ENCODE peak calls at places on chromosomes 7 and 10, in six cellular contexts. K, U, W, Z, B and V are unnamed samples. For H3K36me3, the result is how much of the 10 kb centered on the place peaks cover.

GRCh38 chr7:36381056-36381455 is 8.6 kb upstream of the ANLN start:
- DNase-seq in B (no peak), U (no peak), K (no peak), W (no peak), Z (no peak), V (no peak)

GRCh38 chr7:66845382-66846095 is 75.5 kb upstream of the TMEM248 start:
- DNase-seq in Z (no peak), U (no peak), W (peak), B (no peak), K (no peak), V (no peak)

GRCh38 chr7:1536768-1537630 is 6.5 kb downstream of the MAFK start:
- DNase-seq in Z (peak), W (peak), U (peak), K (peak), B (peak), V (peak)

GRCh38 chr10:19815478-19816419 is 483 bp upstream of the PLXDC2 start:
- DNase-seq in B (peak), Z (peak), U (peak), K (peak), W (peak), V (peak)

GRCh38 chr7:1856161-1856965 is 186.3 kb downstream of the ELFN1 start:
- DNase-seq in B (peak), Z (no peak), K (no peak), W (no peak), U (no peak), V (no peak)

GRCh38 chr7:27367179-27367929 is 124.8 kb downstream of the EVX1 start:
- DNase-seq in B (no peak), U (no peak), Z (no peak), K (no peak), W (no peak), V (no peak)

GRCh38 chr7:2445898-2446555 is 30.2 kb downstream of the GRIFIN start:
- DNase-seq in B (no peak), U (no peak), W (no peak), K (no peak), Z (no peak), V (no peak)

GRCh38 chr10:110091830-110092229 is 84.0 kb downstream of the ADD3 start:
- DNase-seq in K (no peak), U (no peak), B (no peak), W (no peak), Z (no peak), V (no peak)

GRCh38 chr7:13742126-13742525 is 247.3 kb downstream of the ETV1 start:
- DNase-seq in W (no peak), Z (no peak), K (no peak), B (no peak), U (peak), V (no peak)

GRCh38 chr7:7895004-7895650 is 73.5 kb upstream of the GLCCI1 start:
- DNase-seq in W (no peak), K (no peak), Z (no peak), U (no peak), B (no peak), V (no peak)

GRCh38 chr7:17991866-17992648 is 35.6 kb downstream of the PRPS1L1 start:
- DNase-seq in Z (no peak), W (peak), B (no peak), K (no peak), U (no peak), V (no peak)

GRCh38 chr7:92717601-92717981 is 118.8 kb downstream of the CDK6 start:
- DNase-seq in U (no peak), B (no peak), K (no peak), Z (no peak), W (no peak), V (no peak)

GRCh38 chr7:98930464-98930863 is 52.1 kb downstream of the TRRAP start:
- DNase-seq in U (no peak), B (no peak), W (no peak), K (no peak), Z (no peak), V (no peak)

GRCh38 chr7:97126483-97127171 is 9.1 kb downstream of the SDHAF3 start:
- DNase-seq in B (no peak), K (no peak), U (no peak), W (peak), Z (no peak), V (no peak)

GRCh38 chr7:26950854-26951253 is 86.5 kb upstream of the SKAP2 start:
- DNase-seq in B (no peak), K (no peak), Z (no peak), U (no peak), W (no peak), V (no peak)

GRCh38 chr10:88800152-88801125 is 2.1 kb upstream of the LIPM start:
- DNase-seq in Z (no peak), W (no peak), B (no peak), U (no peak), K (no peak), V (no peak)

GRCh38 chr10:87767253-87767652 is 50.8 kb downstream of the ATAD1 start:
- DNase-seq in Z (no peak), B (no peak), W (no peak), U (no peak), K (no peak), V (no peak)

DNA sequence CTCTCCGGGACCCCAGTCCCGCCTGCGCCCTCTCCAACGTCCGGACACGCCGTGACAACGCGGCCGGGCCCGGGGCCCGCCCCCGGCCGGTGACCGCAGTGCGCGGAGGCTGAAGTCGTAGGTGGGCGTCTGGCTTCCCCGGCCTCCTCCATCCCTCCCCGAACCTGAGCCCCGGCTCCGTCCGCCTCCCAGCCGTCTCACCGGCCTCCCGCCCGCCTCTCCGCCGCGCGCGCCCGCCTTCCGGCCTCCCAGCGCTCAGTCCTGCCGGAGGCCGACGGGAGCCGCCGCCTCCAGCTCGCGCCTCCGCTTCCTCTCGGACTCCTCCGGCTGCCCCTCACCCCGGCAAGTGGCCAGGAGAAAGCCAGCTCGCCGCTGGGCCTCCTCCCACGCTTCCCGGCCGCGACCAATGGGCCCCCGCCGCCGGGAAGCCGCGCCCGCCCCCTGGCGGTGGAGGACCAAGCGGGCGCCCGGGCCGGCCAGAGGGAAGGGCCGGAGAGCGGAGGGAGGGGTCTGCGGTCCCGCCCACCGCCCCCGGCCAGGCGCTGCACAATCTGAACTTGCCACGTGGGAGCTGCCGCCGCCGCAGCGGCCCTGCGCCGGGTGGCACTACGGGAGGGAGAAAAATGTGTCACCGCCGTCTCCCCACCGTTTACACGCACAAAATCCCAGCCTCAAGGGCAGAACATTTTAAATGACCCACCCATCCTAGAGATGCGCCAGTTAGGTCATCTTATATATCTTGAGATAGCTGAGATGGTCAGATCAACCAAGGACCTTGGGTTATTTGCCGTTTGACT is at the start of gene FAM3C:
- DNase-seq in Z (peak), U (peak), W (peak), K (peak), B (peak), V (peak)
- TF ChIP-seq POLR2A in Z (peak), U (peak), W (peak), K (peak), B (peak), V (peak)

DNA sequence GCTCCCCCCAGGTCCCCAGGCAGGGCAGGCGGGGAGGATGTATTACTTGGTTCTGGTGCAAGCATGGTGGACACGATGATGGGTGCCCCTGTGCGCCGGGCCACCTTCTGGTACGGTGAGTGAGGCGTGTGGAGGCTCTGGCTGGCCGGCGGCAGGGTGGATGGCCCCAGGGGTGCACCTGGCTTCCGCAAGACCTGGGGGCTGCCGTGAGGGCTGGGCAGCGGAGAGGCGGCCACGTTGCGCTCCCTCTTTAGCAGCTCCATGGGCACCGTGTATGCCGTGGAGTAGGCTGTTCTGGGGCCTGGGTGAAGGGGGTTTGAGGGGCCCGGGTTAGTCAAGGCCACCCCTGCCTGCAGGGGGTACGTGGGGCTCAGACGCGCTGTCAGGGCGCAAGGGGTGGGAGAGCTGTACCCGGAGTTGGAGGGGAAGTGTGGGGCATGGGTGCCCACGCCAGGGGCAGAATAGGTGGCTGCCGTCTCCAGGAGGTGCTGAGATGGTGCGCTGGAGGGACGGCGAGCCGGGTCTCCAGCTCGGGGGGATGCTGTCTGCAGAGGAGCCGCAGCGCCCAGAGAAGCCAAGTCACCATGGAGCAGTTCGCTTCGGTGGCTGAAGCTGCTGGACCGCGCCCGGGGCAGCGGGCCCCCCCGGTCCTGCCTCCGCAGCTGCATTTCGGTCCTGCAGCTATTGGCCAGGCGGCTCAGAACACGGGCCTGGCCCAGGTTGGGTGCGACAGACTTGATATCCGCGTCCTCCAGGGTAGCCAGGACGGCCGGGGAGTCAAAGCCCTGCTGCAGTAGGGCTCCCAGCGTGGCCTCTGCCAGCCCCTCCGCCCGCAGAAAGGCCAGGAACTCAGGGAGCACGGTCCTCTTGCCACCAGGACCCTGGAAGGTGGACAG is 84.4 kb downstream of the ZRANB1 start:
- DNase-seq in K (no peak), U (no peak), B (no peak), Z (no peak), W (no peak), V (no peak)
- H3K36me3 ChIP-seq in K (under half), U (under half), B (under half), Z (under half), W (under half), V (under half)

GRCh38 chr10:129844191-129844590 is 119.9 kb downstream of the EBF3 start:
- DNase-seq in W (no peak), U (no peak), K (no peak), Z (no peak), B (no peak), V (no peak)
- TF ChIP-seq CTCF in W (no peak), U (no peak), K (no peak), Z (no peak), B (no peak), V (no peak)

DNA sequence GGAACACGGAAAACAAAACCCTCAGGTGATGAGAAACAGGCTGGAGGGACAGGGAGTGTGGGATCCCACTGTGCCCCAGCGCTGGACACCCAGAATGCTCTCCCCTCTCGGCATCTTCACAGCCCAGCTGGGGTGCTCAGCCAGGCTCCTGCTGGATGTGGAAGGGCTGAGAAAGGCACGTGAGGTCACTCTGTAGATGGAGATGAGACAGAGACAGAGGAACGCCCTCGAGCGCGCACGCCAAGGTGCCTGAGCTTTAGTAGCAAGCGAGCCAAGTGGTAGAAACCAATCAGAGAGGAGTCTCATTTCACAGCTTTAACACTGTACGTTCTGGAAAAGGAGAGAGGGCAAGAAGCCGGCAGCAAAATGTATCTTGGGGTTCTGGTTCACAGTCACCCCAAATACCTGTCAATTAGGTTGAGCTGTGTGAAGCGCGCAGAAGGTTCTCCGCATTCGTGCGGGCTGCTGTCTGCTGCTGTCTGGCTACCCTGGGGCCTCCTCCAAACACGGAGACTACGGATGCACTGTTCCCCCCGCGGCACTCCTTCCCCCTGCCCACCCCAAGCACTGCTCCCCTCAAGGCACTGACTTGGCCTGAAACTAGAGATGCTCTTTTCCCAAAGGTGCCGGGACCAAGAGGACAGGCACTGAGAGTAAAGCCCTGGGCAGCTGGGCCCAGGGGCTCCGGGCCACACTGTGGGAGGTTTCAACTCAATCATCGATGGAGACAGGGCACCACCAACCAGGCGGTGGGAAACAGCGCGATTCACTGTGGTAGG is 91.4 kb downstream of the ZRANB1 start:
- DNase-seq in U (no peak), Z (peak), W (no peak), B (no peak), K (no peak), V (no peak)
- TF ChIP-seq POLR2A in U (no peak), Z (no peak), W (no peak), B (no peak), K (no peak), V (no peak)

DNA sequence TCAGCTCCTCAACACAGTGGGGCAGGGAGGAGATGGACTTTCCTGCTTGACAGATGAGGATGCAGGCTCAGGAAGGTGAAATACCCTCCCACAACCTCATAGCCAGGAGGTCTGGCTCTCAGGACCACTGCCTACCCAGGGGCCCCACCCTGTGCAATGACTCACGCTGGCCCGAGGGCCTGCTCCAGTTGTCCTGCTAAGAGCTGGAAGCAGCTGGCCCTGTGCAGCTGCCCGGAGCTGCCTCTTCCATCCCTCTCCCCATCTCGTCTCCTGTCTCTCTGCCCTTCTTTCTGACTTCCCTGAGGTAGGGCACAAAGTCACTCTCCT is 123.9 kb downstream of the ZMIZ1 start:
- DNase-seq in U (no peak), Z (no peak), K (no peak), W (no peak), B (no peak), V (no peak)
- H3K36me3 ChIP-seq in U (under half), Z (under half), K (under half), W (under half), B (under half), V (under half)